ENCODE peak calls at places on chromosome 3, in six cellular contexts. X, H, Z, G, J and R are unnamed samples. For H3K36me3 and H3K4me1, the result is how much of the 10 kb centered on the place peaks cover.

GRCh38 chr3:141920701-141921100 is 44.3 kb downstream of the ATP1B3 start:
- DNase-seq in X (peak), H (no peak), Z (no peak), G (peak), J (no peak), R (no peak)

GRCh38 chr3:64176461-64176996 is 48.7 kb downstream of the PRICKLE2 start:
- DNase-seq in X (no peak), H (no peak), Z (no peak), G (no peak), J (no peak), R (no peak)

GRCh38 chr3:140288575-140288974 is 353.6 kb downstream of the CLSTN2 start:
- DNase-seq in X (no peak), H (no peak), Z (no peak), G (no peak), J (no peak), R (no peak)

GRCh38 chr3:170599995-170600624 is 14.2 kb upstream of the SLC7A14 start:
- DNase-seq in X (no peak), H (no peak), Z (no peak), G (no peak), J (no peak), R (no peak)

GRCh38 chr3:186823391-186823790 is 17.1 kb upstream of the RFC4 start:
- DNase-seq in X (no peak), H (no peak), Z (no peak), G (peak), J (no peak), R (no peak)

GRCh38 chr3:185216587-185216918 is 37.3 kb downstream of the EHHADH start:
- DNase-seq in X (no peak), H (no peak), Z (peak), G (no peak), J (peak), R (no peak)

GRCh38 chr3:5309181-5309580 is 121.7 kb downstream of the EDEM1 start:
- DNase-seq in X (no peak), H (no peak), Z (no peak), G (no peak), J (no peak), R (no peak)

GRCh38 chr3:2568929-2569328 is 470.3 kb downstream of the CNTN4 start:
- DNase-seq in X (no peak), H (no peak), Z (no peak), G (no peak), J (no peak), R (no peak)

GRCh38 chr3:98552232-98553020 is 20.6 kb downstream of the GPR15 start:
- DNase-seq in X (no peak), H (no peak), Z (no peak), G (no peak), J (no peak), R (no peak)

GRCh38 chr3:23826382-23827061 is 20.8 kb downstream of the UBE2E1 start:
- DNase-seq in X (no peak), H (no peak), Z (peak), G (no peak), J (no peak), R (peak)

GRCh38 chr3:145776782-145777408 is 384.1 kb downstream of the PLOD2 start:
- DNase-seq in X (peak), H (no peak), Z (peak), G (no peak), J (peak), R (no peak)

DNA sequence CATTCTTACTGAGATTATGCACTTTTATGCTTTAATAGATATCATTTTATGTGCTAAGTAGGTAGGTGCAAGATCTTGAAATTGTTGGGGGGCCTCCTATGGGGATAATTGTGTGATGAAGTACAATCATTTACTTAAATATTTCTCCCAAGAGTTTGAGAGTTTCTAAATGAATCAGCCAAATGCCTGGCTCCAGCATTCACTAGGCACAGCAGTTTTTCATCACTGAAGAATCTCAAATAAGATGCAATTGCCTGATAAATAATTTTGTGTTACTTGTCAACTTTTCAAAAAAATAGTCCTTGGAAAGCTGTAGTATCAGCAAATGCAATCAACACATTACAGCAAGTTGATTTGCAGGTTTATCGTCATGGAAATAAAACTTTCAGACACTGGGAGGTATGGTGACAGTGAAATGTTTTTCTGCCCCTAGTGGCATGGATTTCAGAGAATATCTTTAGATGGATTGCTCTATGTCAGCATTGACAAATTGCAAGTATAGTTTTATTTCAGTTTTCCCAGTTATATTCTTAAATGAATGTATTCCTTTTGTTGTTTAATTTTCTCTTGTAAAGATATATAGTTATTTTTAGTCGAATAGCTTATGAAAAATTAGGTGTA is 167.1 kb downstream of the NEK11 start:
- DNase-seq in X (no peak), H (no peak), Z (no peak), G (no peak), J (no peak), R (no peak)
- TF ChIP-seq CTCF in X (no peak), H (no peak), Z (peak), G (no peak), J (no peak), R (no peak)

GRCh38 chr3:129705274-129705673 is 98.8 kb upstream of the PLXND1 start:
- DNase-seq in X (no peak), H (no peak), Z (no peak), G (no peak), J (no peak), R (no peak)

GRCh38 chr3:129701161-129701560 is 94.7 kb upstream of the PLXND1 start:
- DNase-seq in X (no peak), H (no peak), Z (no peak), G (no peak), J (no peak), R (no peak)

GRCh38 chr3:129699635-129700034 is 93.2 kb upstream of the PLXND1 start:
- DNase-seq in X (no peak), H (no peak), Z (no peak), G (no peak), J (no peak), R (no peak)

GRCh38 chr3:129702934-129703712 is 96.6 kb upstream of the PLXND1 start:
- DNase-seq in X (no peak), H (no peak), Z (no peak), G (no peak), J (no peak), R (no peak)

GRCh38 chr3:129703913-129704312 is 97.4 kb upstream of the PLXND1 start:
- DNase-seq in X (no peak), H (no peak), Z (no peak), G (no peak), J (no peak), R (no peak)
- H3K36me3 ChIP-seq in X (under half), H (under half), Z (under half), G (under half), J (under half), R (under half)

DNA sequence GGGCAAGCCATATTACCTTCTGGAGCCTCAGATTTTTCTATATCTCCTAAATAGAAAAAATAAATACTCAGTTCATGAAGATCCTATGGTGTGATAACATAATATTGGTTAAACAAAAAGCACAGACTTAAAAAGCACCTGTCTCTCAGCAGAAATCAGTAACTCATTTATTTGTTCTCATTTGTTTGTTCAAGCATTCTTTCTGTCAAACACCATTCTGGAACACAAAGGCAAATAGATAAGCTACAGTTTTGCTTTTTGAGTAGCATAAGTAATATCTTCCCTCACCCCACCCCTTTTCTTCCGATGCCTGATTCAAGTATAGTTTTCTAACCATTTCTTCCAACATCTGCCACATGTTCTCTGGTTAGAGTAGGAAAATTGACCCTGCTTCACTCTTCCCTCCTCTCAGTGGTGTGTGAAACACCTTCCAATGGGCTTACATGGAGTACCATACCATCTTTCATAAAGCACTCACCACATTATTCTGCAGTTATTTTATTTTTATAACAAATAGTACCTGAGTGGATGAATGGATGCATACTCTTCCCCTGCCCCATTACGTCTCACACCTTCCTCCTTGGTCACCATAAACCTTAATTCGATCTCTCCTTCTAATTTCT is 8.4 kb upstream of the IL1RAP start:
- DNase-seq in X (no peak), H (no peak), Z (no peak), G (no peak), J (no peak), R (no peak)
- H3K4me1 ChIP-seq in X (under half), H (under half), Z (under half), G (under half), J (under half), R (under half)

GRCh38 chr3:33980252-33980651 is 181.8 kb downstream of the PDCD6IP start:
- DNase-seq in X (no peak), H (no peak), Z (no peak), G (no peak), J (peak), R (no peak)
- TF ChIP-seq CTCF in X (peak), H (no peak), Z (peak), G (no peak), J (peak), R (peak)

GRCh38 chr3:15673536-15673935 is 72.0 kb downstream of the BTD start:
- DNase-seq in X (no peak), H (no peak), Z (no peak), G (no peak), J (no peak), R (no peak)

GRCh38 chr3:15679306-15679705 is 77.8 kb downstream of the BTD start:
- DNase-seq in X (no peak), H (no peak), Z (no peak), G (no peak), J (no peak), R (no peak)

GRCh38 chr3:15681668-15682067 is 80.1 kb downstream of the BTD start:
- DNase-seq in X (no peak), H (no peak), Z (no peak), G (no peak), J (no peak), R (no peak)

GRCh38 chr3:15676259-15676658 is 74.7 kb downstream of the BTD start:
- DNase-seq in X (no peak), H (no peak), Z (no peak), G (no peak), J (no peak), R (no peak)
- H3K36me3 ChIP-seq in X (half or more), H (half or more), Z (under half), G (half or more), J (under half), R (half or more)

DNA sequence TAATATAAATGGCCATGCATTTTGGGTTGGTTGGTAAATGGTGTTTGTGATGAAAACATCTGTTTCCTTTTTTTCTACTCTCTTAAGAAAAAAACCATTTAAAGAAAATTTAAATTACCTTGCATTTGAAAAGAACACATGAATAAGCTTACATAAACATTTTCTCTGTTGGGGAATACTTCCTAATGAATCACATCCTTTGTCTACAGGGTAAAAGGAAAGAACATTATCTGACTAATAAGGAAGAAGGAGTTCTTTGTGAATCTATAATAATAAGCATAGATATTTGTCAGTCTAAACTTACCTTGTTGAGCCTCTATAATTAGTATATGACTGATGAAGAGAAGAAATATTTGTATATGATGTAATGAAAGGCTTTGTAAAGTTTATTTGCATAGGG is 254.1 kb upstream of the ZNF717 start:
- DNase-seq in X (no peak), H (no peak), Z (no peak), G (no peak), J (no peak), R (no peak)
- H3K4me1 ChIP-seq in X (under half), H (under half), Z (under half), G (under half), J (under half), R (under half)